ENCODE peak calls at places on chromosomes 13 and 19, in six cellular contexts. T, I, C, O, M and Y are unnamed samples.
A peak's percentile ranks its signal among the peaks of the same experiment; 100 is the strongest.

GRCh38 chr13:62432906-62433305 is 1017.3 kb upstream of the PCDH20 start:
- DNase-seq in I (no peak), M (no peak), O (no peak), T (no peak), C (no peak), Y (no peak)

GRCh38 chr19:17305211-17305516 is 508 bp upstream of the MRPL34 start:
- DNase-seq in O (no peak), T (no peak), M (no peak), C (no peak), I (no peak), Y (no peak)

GRCh38 chr19:48123907-48124675 is 13.5 kb upstream of the PLA2G4C start:
- DNase-seq in O (no peak), C (no peak), I (no peak), M (no peak), T (no peak), Y (no peak)

GRCh38 chr13:46211521-46212351 is at the start of gene LRRC63:
- DNase-seq in O (no peak), I (peak; percentile 80), T (peak; percentile 65), C (peak; percentile 91), M (peak; percentile 45), Y (peak; percentile 82)

GRCh38 chr13:69641773-69642172 is 465.9 kb upstream of the ATXN8OS start:
- DNase-seq in C (no peak), O (no peak), M (no peak), T (no peak), I (no peak), Y (no peak)

GRCh38 chr19:33286899-33287298 is 15.4 kb downstream of the CEBPA start:
- DNase-seq in O (no peak), T (no peak), M (no peak), C (no peak), I (no peak), Y (no peak)

GRCh38 chr19:40191836-40192646 is 815 bp downstream of the MAP3K10 start:
- DNase-seq in O (no peak), C (peak; percentile 88), M (no peak), I (peak; percentile 62), T (peak; percentile 60), Y (no peak)

GRCh38 chr13:89310943-89311342 is 1639.8 kb downstream of the SLITRK5 start:
- DNase-seq in T (no peak), C (no peak), O (no peak), I (no peak), M (no peak), Y (no peak)

GRCh38 chr19:11737964-11738745 is 591 bp downstream of the ZNF823 start:
- DNase-seq in T (peak; percentile 82), C (peak; percentile 71), M (no peak), I (peak; percentile 66), O (no peak), Y (peak; percentile 29)

GRCh38 chr13:30341815-30342570 is 34.6 kb upstream of the KATNAL1 start:
- DNase-seq in C (peak; percentile 54), O (peak; percentile 40), M (peak; percentile 11), I (peak; percentile 92), T (peak; percentile 76), Y (no peak)

GRCh38 chr13:39565036-39565949 is 37.7 kb downstream of the LHFPL6 start:
- DNase-seq in C (no peak), M (no peak), T (no peak), I (no peak), O (peak; percentile 78), Y (no peak)

GRCh38 chr13:20528451-20528850 is 2.8 kb upstream of the CRYL1 start:
- DNase-seq in C (no peak), O (no peak), I (no peak), M (no peak), T (no peak), Y (no peak)

GRCh38 chr13:35879111-35879510 is 252.1 kb downstream of the DCLK1 start:
- DNase-seq in O (no peak), M (no peak), I (no peak), T (no peak), C (no peak), Y (no peak)

GRCh38 chr13:110055089-110055488 is 251.9 kb downstream of the COL4A1 start:
- DNase-seq in C (no peak), O (no peak), I (no peak), M (no peak), T (no peak), Y (no peak)

GRCh38 chr13:45941261-45941660 is 89.7 kb upstream of the SIAH3 start:
- DNase-seq in M (no peak), I (no peak), T (no peak), C (no peak), O (no peak), Y (no peak)

GRCh38 chr13:60931858-60932546 is 483.6 kb downstream of the PCDH20 start:
- DNase-seq in C (no peak), I (no peak), O (no peak), T (no peak), M (no peak), Y (no peak)